ENCODE peak calls at places on chromosomes 1 and 21, in five cellular contexts. I is upper lobe of right lung, S is ovary, U is H9, H is kidney. J is an unnamed sample.

GRCh38 chr1:110243581-110243980 is 33.5 kb downstream of the KCNC4 start:
- DNase-seq in U (no peak), I (no peak), S (no peak), H (no peak), J (no peak)

GRCh38 chr1:115089443-115090340 is at the start of gene TSPAN2:
- DNase-seq in I (peak), U (peak), H (peak), S (no peak), J (peak)

GRCh38 chr1:80217377-80217986 is 1211.0 kb upstream of the ADGRL4 start:
- DNase-seq in S (no peak), U (no peak), I (no peak), H (no peak), J (peak)

GRCh38 chr1:209900734-209901133 is 37.3 kb upstream of the SYT14 start:
- DNase-seq in I (no peak), S (no peak), U (no peak), H (no peak), J (peak)

GRCh38 chr1:104195395-104195794 is 445.7 kb downstream of the AMY1C start:
- DNase-seq in S (no peak), I (no peak), U (no peak), H (no peak), J (peak)

GRCh38 chr1:63691672-63692425 is 82.0 kb upstream of the ROR1 start:
- DNase-seq in I (no peak), S (peak), U (peak), H (no peak), J (peak)

GRCh38 chr1:116409751-116410182 is 36.7 kb downstream of the ATP1A1 start:
- DNase-seq in U (no peak), S (no peak), I (no peak), H (no peak), J (peak)

GRCh38 chr1:22518379-22518778 is 44.9 kb upstream of the EPHA8 start:
- DNase-seq in S (no peak), U (no peak), H (no peak), I (no peak), J (no peak)

GRCh38 chr1:194288284-194288683 is 1101.9 kb upstream of the B3GALT2 start:
- DNase-seq in H (no peak), U (no peak), I (no peak), S (no peak), J (no peak)

GRCh38 chr1:156103521-156103947 is 11.0 kb upstream of the LMNA start:
- DNase-seq in H (peak), S (no peak), I (no peak), U (no peak), J (peak)

GRCh38 chr1:230572121-230573083 is 69.9 kb upstream of the COG2 start:
- DNase-seq in H (no peak), S (no peak), U (no peak), I (no peak), J (no peak)

GRCh38 chr1:168419746-168420145 is 124.1 kb downstream of the XCL2 start:
- DNase-seq in S (no peak), H (no peak), I (no peak), U (no peak), J (peak)

GRCh38 chr1:85297855-85298629 is 21.6 kb upstream of the BCL10 start:
- DNase-seq in S (peak), H (no peak), I (no peak), U (no peak), J (peak)

GRCh38 chr1:85297538-85297854 is 21.1 kb upstream of the BCL10 start:
- DNase-seq in H (no peak), U (no peak), S (no peak), I (no peak), J (no peak)

GRCh38 chr1:85296980-85297379 is 20.5 kb upstream of the BCL10 start:
- DNase-seq in U (no peak), S (no peak), H (no peak), I (no peak), J (no peak)

GRCh38 chr1:85295006-85295431 is 18.6 kb upstream of the BCL10 start:
- DNase-seq in I (no peak), H (no peak), U (no peak), S (no peak), J (peak)

DNA sequence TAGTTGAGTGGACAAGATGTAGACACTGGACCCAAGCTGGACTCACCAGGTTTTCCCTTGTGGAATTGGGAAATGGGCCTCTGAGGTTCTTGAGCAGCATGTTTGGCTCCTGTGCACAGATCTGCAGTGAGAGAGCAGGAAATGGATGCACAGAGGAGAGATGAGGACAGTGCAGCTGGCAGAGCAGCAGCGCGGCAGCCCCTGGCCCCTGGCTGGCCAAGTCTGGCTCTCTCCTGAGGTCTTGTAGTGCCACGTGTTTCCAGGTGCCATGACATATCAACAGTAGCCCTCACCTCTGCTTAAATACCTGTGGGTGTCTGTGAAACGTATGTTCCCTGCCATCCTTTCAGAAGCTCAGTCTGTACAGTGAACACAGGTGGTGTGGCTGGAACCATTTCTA is 19.2 kb upstream of the BCL10 start:
- DNase-seq in S (no peak), U (no peak), I (no peak), H (no peak), J (no peak)
- H3K27ac ChIP-seq in S (no peak), U (no peak), I (no peak), H (no peak), J (peak)

GRCh38 chr1:51344276-51344601 is 13.9 kb upstream of the TTC39A start:
- DNase-seq in H (no peak), S (no peak), I (no peak), U (no peak), J (no peak)

GRCh38 chr1:51340380-51340779 is 10.0 kb upstream of the TTC39A start:
- DNase-seq in U (peak), H (no peak), S (no peak), I (no peak), J (no peak)

GRCh38 chr1:51343624-51344023 is 13.3 kb upstream of the TTC39A start:
- DNase-seq in U (no peak), H (no peak), I (no peak), S (no peak), J (no peak)

GRCh38 chr1:51342591-51343206 is 12.3 kb upstream of the TTC39A start:
- DNase-seq in I (no peak), S (no peak), H (no peak), U (no peak), J (no peak)

DNA sequence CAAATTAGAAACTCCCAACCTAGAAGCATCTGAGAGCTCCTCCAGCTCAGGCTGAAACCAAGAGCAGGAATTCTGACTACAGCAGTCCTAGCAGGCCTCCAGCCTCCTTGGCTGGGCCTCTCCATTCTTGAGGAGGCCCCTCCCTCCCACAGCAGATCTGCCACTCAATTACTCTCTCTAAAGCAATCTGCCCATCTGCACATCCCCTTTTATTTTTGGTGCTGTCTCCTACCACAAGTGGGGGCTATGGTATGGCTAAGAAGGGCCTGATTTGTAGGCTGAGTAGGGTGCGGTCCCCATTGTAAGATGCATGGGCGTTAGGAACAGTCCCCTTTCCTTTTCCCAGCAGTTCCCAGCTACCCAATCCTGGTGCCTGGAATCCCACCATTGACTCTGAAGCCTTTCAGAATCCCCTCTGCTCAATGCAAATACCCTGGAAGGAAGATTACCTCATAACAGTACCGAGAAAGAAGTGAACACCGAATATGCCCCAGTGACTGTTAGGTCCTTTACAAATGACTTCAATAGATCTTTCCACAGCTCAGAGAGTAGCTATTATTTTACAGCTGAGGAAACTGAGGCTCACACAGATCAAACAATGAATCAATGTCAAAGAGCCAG is 11.6 kb upstream of the TTC39A start:
- DNase-seq in I (no peak), U (no peak), H (no peak), S (no peak), J (no peak)
- TF ChIP-seq CTCF in I (no peak), U (no peak), H (no peak), S (no peak), J (no peak)

GRCh38 chr1:28510350-28511223 is 4.7 kb downstream of the RCC1 start:
- DNase-seq in I (no peak), S (no peak), H (no peak), U (peak), J (no peak)

GRCh38 chr1:28508435-28508754 is 2.6 kb downstream of the RCC1 start:
- DNase-seq in I (no peak), U (no peak), S (no peak), H (no peak), J (no peak)

GRCh38 chr1:28507646-28508434 is 2.0 kb downstream of the RCC1 start:
- DNase-seq in U (no peak), I (no peak), H (no peak), S (no peak), J (no peak)

GRCh38 chr1:28509705-28510349 is 4.0 kb downstream of the RCC1 start:
- DNase-seq in U (no peak), S (no peak), H (no peak), I (no peak), J (no peak)

DNA sequence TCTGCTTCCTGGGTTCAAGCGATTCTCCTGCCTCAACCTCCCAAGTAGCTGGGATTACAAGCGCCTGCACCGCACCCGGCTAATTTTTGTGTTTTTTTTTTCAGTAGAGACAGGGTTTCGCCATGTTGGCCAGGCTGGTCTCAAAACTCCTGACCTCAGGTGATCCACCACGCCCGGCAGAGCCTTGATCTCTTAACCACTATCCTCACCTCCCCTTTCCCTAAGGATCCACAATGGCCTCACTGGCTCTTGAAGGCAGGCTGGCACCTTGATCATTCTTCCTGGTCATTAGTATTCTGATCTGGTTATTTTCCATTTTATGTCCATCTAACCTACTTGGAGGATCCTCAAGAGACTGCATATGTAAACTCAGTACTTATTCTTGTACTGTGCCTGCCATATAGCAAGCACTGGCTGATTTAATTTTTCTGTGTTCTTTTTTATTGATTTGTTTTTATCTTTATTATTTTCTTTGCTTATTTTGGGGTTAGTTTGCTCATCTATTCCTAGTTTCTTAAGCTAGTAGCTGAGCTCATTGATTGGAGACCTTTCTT is 6.3 kb downstream of the RCC1 start:
- DNase-seq in U (no peak), S (no peak), I (no peak), H (no peak), J (no peak)
- H3K27ac ChIP-seq in U (no peak), S (no peak), I (no peak), H (no peak), J (peak)

GRCh38 chr1:221308534-221309511 is 429.6 kb downstream of the HLX start:
- DNase-seq in H (no peak), U (no peak), I (no peak), S (no peak), J (no peak)

GRCh38 chr1:221302357-221303147 is 423.3 kb downstream of the HLX start:
- DNase-seq in U (no peak), S (no peak), I (no peak), H (no peak), J (no peak)

GRCh38 chr1:221306239-221306638 is 427.0 kb downstream of the HLX start:
- DNase-seq in H (no peak), I (no peak), U (no peak), S (no peak), J (no peak)

GRCh38 chr1:221303623-221304022 is 424.4 kb downstream of the HLX start:
- DNase-seq in I (no peak), U (no peak), S (no peak), H (no peak), J (no peak)
- TF ChIP-seq CTCF in I (no peak), U (no peak), S (no peak), H (no peak), J (no peak)

GRCh38 chr21:39661121-39661520 is 48.4 kb downstream of the B3GALT5 start:
- DNase-seq in I (peak), H (no peak), U (no peak), S (no peak), J (no peak)
- H3K27ac ChIP-seq in I (no peak), H (no peak), U (no peak), S (no peak), J (no peak)

GRCh38 chr1:100034465-100034864 is 64.7 kb downstream of the SLC35A3 start:
- DNase-seq in H (no peak), S (no peak), I (no peak), U (no peak), J (peak)
- TF ChIP-seq CTCF in H (peak), S (no peak), I (peak), U (peak), J (no peak)

GRCh38 chr1:243316366-243316989 is 60.6 kb downstream of the SDCCAG8 start:
- DNase-seq in S (no peak), H (no peak), I (no peak), U (peak), J (no peak)

GRCh38 chr1:243315933-243316332 is 60.1 kb downstream of the SDCCAG8 start:
- DNase-seq in U (no peak), H (no peak), I (no peak), S (no peak), J (no peak)

GRCh38 chr1:243323481-243323880 is 67.6 kb downstream of the SDCCAG8 start:
- DNase-seq in H (no peak), U (no peak), S (no peak), I (no peak), J (no peak)

GRCh38 chr1:243322326-243322725 is 66.5 kb downstream of the SDCCAG8 start:
- DNase-seq in S (no peak), U (no peak), I (no peak), H (no peak), J (no peak)

GRCh38 chr1:243320224-243320623 is 64.4 kb downstream of the SDCCAG8 start:
- DNase-seq in U (no peak), H (no peak), S (no peak), I (no peak), J (no peak)
- H3K27ac ChIP-seq in U (no peak), H (no peak), S (no peak), I (no peak), J (no peak)

GRCh38 chr1:30684259-30684658 is 39.1 kb downstream of the MATN1 start:
- DNase-seq in H (peak), S (no peak), U (no peak), I (peak), J (no peak)

GRCh38 chr1:30683699-30684098 is 39.7 kb downstream of the MATN1 start:
- DNase-seq in S (no peak), I (peak), H (no peak), U (no peak), J (no peak)

GRCh38 chr1:30686236-30686635 is 37.1 kb downstream of the MATN1 start:
- DNase-seq in H (no peak), S (no peak), U (no peak), I (peak), J (no peak)

GRCh38 chr1:30685796-30686165 is 37.6 kb downstream of the MATN1 start:
- DNase-seq in H (no peak), I (peak), S (no peak), U (no peak), J (no peak)

DNA sequence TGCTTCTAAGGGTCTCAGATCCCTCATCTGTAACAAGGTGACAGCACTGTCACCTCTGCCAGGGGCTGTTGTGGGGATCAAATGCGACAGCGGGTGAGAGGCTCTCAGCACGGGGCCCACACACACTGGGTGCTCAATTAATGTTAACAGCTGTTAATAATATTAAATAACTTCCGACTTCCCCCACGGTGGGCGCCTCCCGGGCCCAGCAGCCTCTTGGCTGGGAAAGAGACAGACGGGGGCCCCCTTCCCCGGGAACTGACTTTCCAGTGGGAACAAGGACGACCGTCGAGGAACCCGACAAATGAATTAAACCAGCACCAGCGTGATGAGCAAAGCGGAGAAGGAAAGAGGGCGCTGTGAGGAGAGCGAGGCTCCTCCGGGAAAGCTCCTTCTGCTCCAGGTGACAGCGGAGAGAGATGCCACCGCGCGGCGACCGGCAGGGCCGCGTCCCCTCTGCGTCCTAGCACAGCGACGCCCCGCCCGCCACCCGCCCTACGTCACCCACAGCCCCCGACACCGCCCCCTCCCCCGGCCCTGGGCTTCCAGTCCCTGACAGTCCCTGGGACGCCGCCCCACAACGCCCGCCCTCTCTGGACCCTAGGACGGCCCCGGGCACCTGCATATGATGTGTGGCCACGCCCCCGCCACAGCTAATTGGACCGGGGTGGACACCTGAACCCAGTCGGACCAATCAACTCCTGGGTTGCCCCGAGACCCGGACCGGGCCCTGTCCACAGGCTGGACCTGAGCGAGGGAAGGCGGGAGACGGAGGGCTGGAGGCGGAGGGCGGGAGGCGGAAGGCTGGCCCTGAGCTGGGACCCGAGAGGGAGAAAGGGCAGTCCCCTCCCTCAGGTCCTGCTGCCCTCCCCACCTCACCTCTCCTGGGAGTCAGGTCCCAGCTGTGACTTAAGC is 38.2 kb downstream of the MATN1 start:
- DNase-seq in H (peak), I (peak), U (peak), S (no peak), J (peak)
- TF ChIP-seq CTCF in H (no peak), I (no peak), U (peak), S (no peak), J (no peak)

DNA sequence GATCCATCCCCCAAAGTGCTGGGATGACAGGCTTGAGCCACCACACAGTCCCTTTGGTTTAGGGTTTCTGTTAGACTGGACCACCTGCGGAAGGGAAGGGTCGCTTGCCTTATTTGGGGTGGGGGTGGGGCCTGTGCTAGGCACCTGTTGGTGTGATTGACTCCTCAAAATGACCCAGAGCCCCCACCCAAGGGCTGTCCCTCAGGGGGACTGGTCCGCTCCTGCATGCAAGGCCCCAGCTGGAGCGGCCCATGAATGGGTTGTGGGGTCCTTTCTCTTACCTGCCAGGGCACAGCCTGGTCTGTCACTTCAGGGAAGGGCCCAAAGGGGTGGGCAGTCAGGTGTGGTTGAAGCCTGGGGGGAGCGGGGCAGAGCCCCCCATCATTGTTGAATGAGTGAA is 1.8 kb upstream of the CSTB start:
- DNase-seq in U (no peak), H (no peak), I (no peak), S (no peak), J (no peak)
- H3K27ac ChIP-seq in U (no peak), H (no peak), I (no peak), S (no peak), J (peak)